ENCODE peak calls at places on chromosomes 2 and 18, in four cellular contexts. I is M059J, M is colonic mucosa, L is GM13977. E is an unnamed sample.

GRCh38 chr2:17918789-17919188 is 40.3 kb downstream of the KCNS3 start:
- DNase-seq in L (no peak), M (no peak), I (no peak), E (no peak)

GRCh38 chr2:5140367-5140766 is 551.8 kb upstream of the SOX11 start:
- DNase-seq in M (no peak), I (no peak), L (no peak), E (no peak)

GRCh38 chr18:44051088-44051487 is 629.6 kb upstream of the SETBP1 start:
- DNase-seq in L (no peak), M (no peak), I (no peak), E (no peak)

GRCh38 chr2:108637304-108637669 is 82.0 kb upstream of the RANBP2 start:
- DNase-seq in I (peak), M (peak), L (peak), E (no peak)

GRCh38 chr2:9703701-9704221 is 73.0 kb upstream of the YWHAQ start:
- DNase-seq in M (peak), L (no peak), I (peak), E (no peak)

GRCh38 chr18:8765692-8766463 is 60.5 kb downstream of the MTCL1 start:
- DNase-seq in L (no peak), M (no peak), I (no peak), E (no peak)

GRCh38 chr2:207974214-207974600 is 51.1 kb downstream of the PLEKHM3 start:
- DNase-seq in M (no peak), L (no peak), I (no peak), E (no peak)

GRCh38 chr2:2234398-2234797 is 96.7 kb downstream of the MYT1L start:
- DNase-seq in I (no peak), M (no peak), L (no peak), E (no peak)

GRCh38 chr2:55112229-55113016 is 62.2 kb upstream of the RTN4 start:
- DNase-seq in L (no peak), M (peak), I (peak), E (no peak)

GRCh38 chr2:26583381-26583911 is 57.7 kb downstream of the CIB4 start:
- DNase-seq in L (no peak), I (no peak), M (no peak), E (no peak)